ENCODE peak calls at places on chromosomes 1 and 21, in four cellular contexts. Q, B, T and L are unnamed samples.

GRCh38 chr1:193185861-193186714 is at the start of gene B3GALT2:
- ATAC-seq in Q (peak), B (peak), T (peak), L (no peak)

GRCh38 chr1:17922833-17923232 is 167.7 kb downstream of the ACTL8 start:
- ATAC-seq in Q (no peak), B (no peak), T (no peak), L (no peak)

GRCh38 chr1:94120983-94121382 is at the start of gene ABCA4:
- ATAC-seq in Q (no peak), B (no peak), T (no peak), L (no peak)

GRCh38 chr1:199132006-199132405 is 493.2 kb downstream of the PTPRC start:
- ATAC-seq in Q (no peak), B (no peak), T (no peak), L (no peak)

GRCh38 chr1:32871364-32872188 is 864 bp upstream of the FNDC5 start:
- ATAC-seq in Q (no peak), B (no peak), T (no peak), L (no peak)

GRCh38 chr1:6971048-6971447 is 185.8 kb downstream of the CAMTA1 start:
- ATAC-seq in Q (no peak), B (no peak), T (no peak), L (no peak)

GRCh38 chr21:40165671-40166070 is 298.4 kb downstream of the PCP4 start:
- ATAC-seq in Q (no peak), B (no peak), T (no peak), L (no peak)

GRCh38 chr1:55735110-55735509 is 519.9 kb upstream of the USP24 start:
- ATAC-seq in Q (no peak), B (no peak), T (no peak), L (no peak)

GRCh38 chr1:156308078-156308477 is 9.0 kb upstream of the VHLL start:
- ATAC-seq in Q (no peak), B (no peak), T (no peak), L (no peak)

GRCh38 chr1:89518116-89518780 is 6.4 kb upstream of the LRRC8B start:
- ATAC-seq in Q (no peak), B (no peak), T (no peak), L (no peak)

GRCh38 chr21:44657635-44658183 is at the start of gene KRTAP12-3:
- ATAC-seq in Q (no peak), B (no peak), T (peak), L (no peak)

GRCh38 chr1:5390497-5390896 is 601.7 kb downstream of the NPHP4 start:
- ATAC-seq in Q (no peak), B (no peak), T (peak), L (no peak)

GRCh38 chr1:26017606-26018005 is 4.0 kb upstream of the EXTL1 start:
- ATAC-seq in Q (no peak), B (no peak), T (no peak), L (no peak)

GRCh38 chr1:91546876-91547275 is 46.2 kb downstream of the CDC7 start:
- ATAC-seq in Q (no peak), B (no peak), T (no peak), L (no peak)

GRCh38 chr21:37408464-37409193 is 42.1 kb downstream of the DYRK1A start:
- ATAC-seq in Q (no peak), B (no peak), T (peak), L (no peak)

GRCh38 chr1:30444850-30445249 is 278.5 kb downstream of the MATN1 start:
- ATAC-seq in Q (no peak), B (no peak), T (no peak), L (no peak)

GRCh38 chr1:19644422-19644760 is 280 bp downstream of the NBL1 start:
- ATAC-seq in Q (no peak), B (no peak), T (peak), L (peak)

GRCh38 chr1:26666855-26667254 is 29.0 kb upstream of the ARID1A start:
- ATAC-seq in Q (no peak), B (no peak), T (peak), L (no peak)

GRCh38 chr1:99852648-99853047 is 2.5 kb downstream of the AGL start:
- ATAC-seq in Q (no peak), B (no peak), T (no peak), L (no peak)

GRCh38 chr1:205287723-205288122 is 33.8 kb downstream of the NUAK2 start:
- ATAC-seq in Q (no peak), B (no peak), T (no peak), L (no peak)

GRCh38 chr1:96072021-96072420 is 649.6 kb upstream of the PTBP2 start:
- ATAC-seq in Q (no peak), B (no peak), T (no peak), L (no peak)